ENCODE peak calls at places on chromosomes 11 and 22, in eight cellular contexts. U is fibroblast of mammary gland, S is cardiac fibroblast, Z is foreskin fibroblast, M is A549, W is tibial artery, B is transverse colon, Q is heart right ventricle. T is an unnamed sample.
A peak's percentile ranks its signal among the peaks of the same experiment; 100 is the strongest.

GRCh38 chr11:77821349-77821851 is 456 bp downstream of the AAMDC start:
- DNase-seq in U (peak; percentile 39), S (peak; percentile 58), Z (peak; percentile 18), M (peak; percentile 13), W (peak; percentile 39), B (peak; percentile 27), Q (peak; percentile 21), T (peak; percentile 51)

GRCh38 chr11:79139900-79140299 is 300.9 kb downstream of the TENM4 start:
- DNase-seq in U (no peak), S (no peak), Z (no peak), M (no peak), W (no peak), B (no peak), Q (no peak), T (no peak)

GRCh38 chr11:81278986-81279385 is 1454.7 kb downstream of the FAM181B start:
- DNase-seq in U (no peak), S (no peak), Z (no peak), M (no peak), W (no peak), B (no peak), Q (no peak), T (no peak)

GRCh38 chr11:1326435-1327063 is 17.1 kb upstream of the TOLLIP start:
- DNase-seq in U (peak; percentile 20), S (no peak), Z (peak; percentile 62), M (no peak), W (no peak), B (no peak), Q (no peak), T (no peak)

GRCh38 chr11:67364169-67364568 is 9.2 kb downstream of the CLCF1 start:
- DNase-seq in U (no peak), S (no peak), Z (no peak), M (no peak), W (no peak), B (no peak), Q (no peak), T (no peak)

GRCh38 chr11:43923327-43924111 is 18.9 kb upstream of the C11orf96 start:
- DNase-seq in U (peak; percentile 78), S (peak; percentile 62), Z (peak; percentile 73), M (peak; percentile 22), W (peak; percentile 84), B (no peak), Q (peak; percentile 44), T (peak; percentile 79)

GRCh38 chr11:29263971-29264682 is 752.7 kb downstream of the KCNA4 start:
- DNase-seq in U (no peak), S (peak; percentile 58), Z (peak; percentile 21), M (no peak), W (no peak), B (no peak), Q (no peak), T (peak; percentile 47)

GRCh38 chr11:123061403-123062157 is at the start of gene HSPA8:
- DNase-seq in U (peak; percentile 58), S (peak; percentile 70), Z (no peak), M (peak; percentile 62), W (peak; percentile 81), B (peak; percentile 75), Q (peak; percentile 65), T (peak; percentile 71)

DNA sequence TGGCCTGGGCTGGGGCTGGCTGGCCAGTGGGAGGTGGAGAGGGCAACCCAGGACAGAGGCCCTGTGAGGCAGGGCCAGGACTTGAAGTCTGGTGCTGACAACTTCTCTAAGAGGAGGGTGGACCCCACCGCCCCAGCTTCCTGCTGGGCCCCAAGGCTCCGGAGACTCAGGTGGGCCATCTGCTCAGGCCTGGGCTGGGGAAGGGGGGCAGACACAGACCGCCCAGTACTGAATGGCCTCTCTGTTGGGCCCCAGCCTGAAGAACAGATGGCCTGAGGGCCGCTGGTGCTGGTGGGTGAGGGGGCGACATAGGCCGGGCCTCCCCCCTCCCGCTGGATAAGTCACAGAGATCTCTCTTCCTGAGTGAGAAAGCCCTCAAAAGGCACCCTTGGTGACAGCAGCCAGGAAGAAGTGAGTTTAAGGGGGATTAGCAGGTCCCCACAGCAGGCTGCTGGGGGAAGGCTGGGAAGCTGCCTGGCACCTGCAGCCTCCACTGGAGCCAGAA is 12.4 kb upstream of the TP53I11 start:
- DNase-seq in U (no peak), S (no peak), Z (no peak), M (no peak), W (no peak), B (no peak), Q (no peak), T (no peak)
- H3K4me3 ChIP-seq in U (no peak overlapping the region), S (no peak overlapping the region), Z (no peak overlapping the region), M (no peak overlapping the region), W (no peak overlapping the region), B (no peak overlapping the region), Q (no peak overlapping the region), T (no peak overlapping the region)

GRCh38 chr11:107172996-107173395 is 154.7 kb upstream of the GUCY1A2 start:
- DNase-seq in U (no peak), S (no peak), Z (no peak), M (no peak), W (no peak), B (no peak), Q (no peak), T (no peak)

GRCh38 chr11:107179829-107180228 is 161.6 kb upstream of the GUCY1A2 start:
- DNase-seq in U (no peak), S (no peak), Z (no peak), M (no peak), W (no peak), B (no peak), Q (no peak), T (no peak)

GRCh38 chr11:107177106-107177477 is 158.8 kb upstream of the GUCY1A2 start:
- DNase-seq in U (no peak), S (no peak), Z (no peak), M (no peak), W (no peak), B (no peak), Q (no peak), T (no peak)

DNA sequence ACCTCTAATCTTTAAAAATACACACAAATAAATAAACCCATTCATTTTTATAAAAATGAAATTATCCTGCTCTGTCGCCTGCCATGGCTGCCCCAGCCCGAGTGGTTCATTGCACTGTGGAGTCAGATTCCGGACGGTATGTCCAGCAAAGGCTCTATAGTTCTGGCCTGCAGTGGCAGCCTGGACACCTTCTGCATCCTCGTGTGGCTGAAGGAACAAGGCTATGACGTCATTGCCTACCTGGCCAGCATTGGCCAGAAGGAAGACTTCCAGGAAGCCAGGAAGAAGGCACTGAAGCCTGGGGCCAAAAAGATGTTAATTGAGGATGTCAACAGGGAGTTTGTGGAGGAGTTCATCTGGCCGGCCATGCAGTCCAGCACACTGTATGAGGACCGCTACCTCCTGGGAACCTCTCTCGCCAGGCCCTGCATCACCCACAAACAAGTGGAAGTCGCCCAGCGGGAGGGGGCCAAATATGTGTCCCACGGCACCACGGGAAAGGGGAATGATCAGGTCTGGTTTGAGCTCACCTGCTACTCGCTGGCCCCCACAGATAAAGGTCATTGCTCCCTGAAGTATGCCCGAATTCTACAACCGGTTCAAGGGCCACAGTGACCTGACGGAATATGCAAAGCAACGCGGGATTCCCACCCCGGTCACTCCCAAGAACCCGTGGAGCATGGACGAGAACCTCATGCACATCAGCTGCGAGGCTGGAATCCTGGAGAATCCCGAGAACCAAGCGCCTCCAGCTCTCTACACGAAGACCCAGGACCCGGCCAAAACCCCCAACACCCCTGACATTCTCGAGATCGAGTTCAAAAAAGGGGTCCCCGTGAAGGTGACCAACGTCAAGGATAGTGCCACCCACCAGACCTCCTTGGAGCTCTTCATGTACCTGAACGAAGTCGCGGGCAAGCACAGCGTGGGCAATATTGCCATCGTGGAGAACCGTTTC is 158.2 kb upstream of the GUCY1A2 start:
- DNase-seq in U (no peak), S (no peak), Z (no peak), M (no peak), W (no peak), B (no peak), Q (no peak), T (no peak)
- TF ChIP-seq CTCF in U (no peak), S (no peak), Z (no peak), M (no peak), W (no peak), B (no peak), Q (no peak), T (no peak)

DNA sequence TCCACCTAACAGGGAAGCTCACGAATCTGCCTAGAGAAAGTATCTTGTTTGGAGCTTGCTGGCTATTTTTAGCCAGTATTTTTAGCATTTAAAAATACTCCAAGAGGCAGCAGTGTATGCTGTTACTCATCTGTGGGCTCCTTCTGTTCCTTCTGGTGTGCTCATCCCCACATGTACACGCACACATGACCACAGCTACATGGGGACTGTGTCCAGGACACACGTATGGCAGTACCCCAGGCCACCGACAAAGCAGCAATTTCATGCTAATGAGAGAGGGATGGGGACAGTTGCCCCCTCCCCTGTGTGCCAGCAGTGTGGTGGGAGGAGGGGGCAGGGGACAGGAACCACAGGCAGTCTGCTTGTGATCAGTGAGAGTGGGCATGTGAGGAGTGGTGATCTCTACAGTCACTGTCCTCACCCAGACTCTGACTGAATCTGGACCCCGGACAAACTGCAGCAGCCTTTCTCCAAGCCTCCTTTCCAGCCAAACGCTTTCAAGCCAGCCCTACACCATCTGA is 16.4 kb downstream of the USP2 start:
- DNase-seq in U (peak; percentile 53), S (no peak), Z (no peak), M (no peak), W (no peak), B (no peak), Q (no peak), T (no peak)
- H3K4me3 ChIP-seq in U (no peak overlapping the region), S (no peak overlapping the region), Z (no peak overlapping the region), M (no peak overlapping the region), W (peak overlapping the region; percentile 58), B (no peak overlapping the region), Q (peak overlapping the region; percentile 60), T (no peak overlapping the region)

GRCh38 chr22:40817737-40818136 is 1.4 kb downstream of the SLC25A17 start:
- DNase-seq in U (no peak), S (no peak), Z (no peak), M (no peak), W (no peak), B (no peak), Q (no peak), T (no peak)

GRCh38 chr22:40818192-40818746 is 877 bp downstream of the SLC25A17 start:
- DNase-seq in U (no peak), S (no peak), Z (no peak), M (no peak), W (no peak), B (no peak), Q (no peak), T (no peak)

GRCh38 chr22:40813912-40814315 is 5.2 kb downstream of the SLC25A17 start:
- DNase-seq in U (no peak), S (no peak), Z (no peak), M (no peak), W (no peak), B (no peak), Q (no peak), T (no peak)

GRCh38 chr22:40819741-40820140 is 595 bp upstream of the SLC25A17 start:
- DNase-seq in U (peak; percentile 49), S (peak; percentile 36), Z (peak; percentile 41), M (no peak), W (no peak), B (no peak), Q (no peak), T (peak; percentile 49)

DNA sequence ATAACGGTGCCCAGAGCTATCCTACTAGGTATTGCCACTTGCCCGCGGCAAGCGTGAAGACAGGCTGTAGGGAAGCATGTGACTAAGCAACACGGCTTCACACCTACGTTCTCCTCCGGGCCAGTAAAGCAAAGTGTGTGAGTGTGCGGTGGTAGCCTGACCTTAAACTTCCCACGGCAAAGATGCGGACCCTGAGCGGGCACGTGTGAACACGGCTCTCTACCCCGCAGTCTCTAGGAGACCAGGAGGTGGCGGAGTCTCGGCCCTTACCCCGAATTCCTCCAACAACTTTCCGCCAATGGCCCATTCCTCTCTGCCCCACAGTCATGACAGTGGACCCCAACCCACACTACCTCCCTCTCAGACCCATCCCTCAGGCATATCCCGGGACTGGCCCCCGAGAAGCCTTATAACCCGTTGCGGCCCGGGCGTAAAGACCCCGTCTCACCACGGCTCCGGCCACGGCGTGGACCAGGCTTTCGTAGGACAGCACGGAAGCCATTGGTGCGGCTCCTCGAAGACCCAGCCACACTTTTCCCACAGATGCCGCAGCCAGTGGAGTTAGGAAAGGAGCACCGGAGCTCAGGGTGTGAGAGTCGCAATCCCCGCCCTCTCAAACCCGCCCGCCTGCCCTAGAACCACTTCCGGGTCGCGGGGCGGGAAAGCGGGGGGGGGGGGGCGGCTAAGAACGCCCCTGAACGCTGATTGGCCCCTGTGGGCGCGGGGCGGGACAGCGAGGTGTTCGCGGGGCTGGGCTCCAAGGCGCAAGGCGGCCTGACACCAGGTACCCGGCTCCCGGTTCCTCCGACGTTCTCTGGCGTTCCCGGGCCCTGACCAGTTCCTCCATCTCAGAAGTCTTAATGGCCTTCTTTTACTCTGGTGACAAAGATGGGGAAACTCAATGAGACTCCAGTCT is at the start of gene SLC25A17:
- DNase-seq in U (peak; percentile 68), S (peak; percentile 85), Z (peak; percentile 73), M (peak; percentile 82), W (peak; percentile 87), B (peak; percentile 93), Q (peak; percentile 89), T (peak; percentile 77)
- TF ChIP-seq CTCF in U (peak; percentile 43), S (peak; percentile 55), Z (peak; percentile 49), M (peak; percentile 16), W (peak; percentile 36), B (peak; percentile 28), Q (no peak), T (peak; percentile 53)

T was measured in fibroblast of pulmonary artery.